ENCODE peak calls at places on chromosome X, in ten cellular contexts. C is esophagus squamous epithelium, I is uterus, A is adrenal gland, O is A673, W is left ventricle myocardium inferior, H is sigmoid colon, G is thoracic aorta, U is K562, N is spleen. X is an unnamed sample. For H3K4me1, the result is how much of the 10 kb centered on the place peaks cover.

GRCh38 chrX:112008724-112009123 is 73.9 kb downstream of the TRPC5 start:
- DNase-seq in G (no peak), C (no peak), U (no peak), O (no peak), A (no peak), W (no peak), H (no peak), N (no peak), I (no peak), X (no peak)

GRCh38 chrX:72062890-72063289 is 68.8 kb downstream of the RTL5 start:
- DNase-seq in O (no peak), C (no peak), H (peak), A (peak), N (no peak), U (no peak), I (peak), W (peak), G (no peak), X (no peak)

GRCh38 chrX:11768039-11768438 is 10.0 kb downstream of the MSL3 start:
- DNase-seq in N (no peak), C (no peak), U (no peak), W (no peak), G (no peak), I (no peak), H (no peak), O (no peak), A (no peak), X (no peak)

GRCh38 chrX:55161581-55161980 is 58.6 kb upstream of the PAGE5 start:
- DNase-seq in W (no peak), O (no peak), A (no peak), U (no peak), N (no peak), C (no peak), G (no peak), H (no peak), I (no peak), X (no peak)

GRCh38 chrX:8090482-8090881 is 80.6 kb downstream of the VCX2 start:
- DNase-seq in O (no peak), W (no peak), A (no peak), C (no peak), N (no peak), I (no peak), G (no peak), H (no peak), U (no peak), X (no peak)

GRCh38 chrX:95764972-95765451 is 919.6 kb upstream of the DIAPH2 start:
- DNase-seq in N (no peak), W (no peak), C (no peak), G (no peak), O (peak), A (peak), U (peak), H (no peak), I (no peak), X (peak)

GRCh38 chrX:150696264-150696789 is 3.1 kb downstream of the MTMR1 start:
- DNase-seq in O (no peak), H (no peak), W (no peak), A (no peak), C (no peak), G (no peak), U (no peak), I (no peak), N (no peak), X (no peak)

GRCh38 chrX:460116-460515 is 73.4 kb upstream of the PPP2R3B start:
- DNase-seq in A (no peak), N (peak), I (no peak), W (no peak), O (no peak), G (no peak), H (no peak), C (no peak), U (no peak), X (no peak)

GRCh38 chrX:103254921-103255455 is at the start of gene TCEAL8:
- DNase-seq in I (peak), C (peak), A (peak), O (peak), U (peak), H (peak), G (peak), N (peak), W (peak), X (peak)

GRCh38 chrX:11398139-11398538 is 104.9 kb downstream of the AMELX start:
- DNase-seq in N (no peak), I (no peak), O (no peak), H (no peak), W (no peak), U (no peak), G (no peak), A (no peak), C (no peak), X (no peak)

GRCh38 chrX:16087081-16087480 is 36.3 kb upstream of the GRPR start:
- DNase-seq in I (no peak), H (no peak), N (no peak), U (no peak), G (no peak), A (no peak), O (peak), W (no peak), C (no peak), X (no peak)

GRCh38 chrX:6184900-6185515 is 43.7 kb downstream of the NLGN4X start:
- DNase-seq in A (no peak), O (peak), H (no peak), G (no peak), C (no peak), N (no peak), I (no peak), W (no peak), U (no peak), X (no peak)

GRCh38 chrX:74420194-74421035 is 878 bp upstream of the SLC16A2 start:
- DNase-seq in I (peak), U (no peak), O (peak), G (peak), H (peak), W (peak), C (no peak), N (peak), A (peak), X (peak)

GRCh38 chrX:110992611-110993010 is 103.4 kb upstream of the PAK3 start:
- DNase-seq in A (no peak), C (no peak), N (no peak), H (no peak), W (no peak), O (peak), U (peak), I (no peak), G (no peak), X (no peak)

GRCh38 chrX:39809326-39809725 is 288.4 kb downstream of the BCOR start:
- DNase-seq in O (no peak), I (no peak), G (no peak), C (no peak), U (no peak), W (no peak), N (no peak), A (peak), H (no peak), X (no peak)

GRCh38 chrX:40006025-40007017 is 91.4 kb downstream of the BCOR start:
- DNase-seq in H (no peak), W (peak), C (no peak), A (peak), N (peak), I (peak), G (no peak), U (no peak), O (no peak), X (no peak)

GRCh38 chrX:48645669-48646068 is 37.9 kb upstream of the WAS start:
- DNase-seq in W (no peak), A (no peak), H (peak), O (no peak), N (no peak), C (no peak), U (no peak), G (no peak), I (no peak), X (no peak)

GRCh38 chrX:139495324-139495723 is 35.2 kb upstream of the F9 start:
- DNase-seq in G (no peak), N (no peak), H (no peak), A (no peak), I (no peak), W (no peak), U (no peak), O (no peak), C (no peak), X (no peak)

GRCh38 chrX:118508690-118509089 is 13.1 kb downstream of the DOCK11 start:
- DNase-seq in H (no peak), A (no peak), G (no peak), I (no peak), O (no peak), N (no peak), W (no peak), C (no peak), U (no peak), X (no peak)

GRCh38 chrX:49061916-49062315 is 3.1 kb downstream of the CCDC120 start:
- DNase-seq in H (no peak), O (no peak), U (no peak), W (no peak), A (no peak), N (no peak), I (no peak), G (no peak), C (no peak), X (no peak)

GRCh38 chrX:111568356-111568755 is 56.9 kb downstream of the SERTM2 start:
- DNase-seq in C (no peak), A (no peak), H (no peak), W (no peak), I (no peak), O (peak), N (no peak), G (no peak), U (peak), X (no peak)

GRCh38 chrX:71543316-71543715 is 10.4 kb downstream of the OGT start:
- DNase-seq in O (peak), U (no peak), C (no peak), A (peak), G (no peak), H (no peak), I (no peak), W (no peak), N (no peak), X (no peak)

DNA sequence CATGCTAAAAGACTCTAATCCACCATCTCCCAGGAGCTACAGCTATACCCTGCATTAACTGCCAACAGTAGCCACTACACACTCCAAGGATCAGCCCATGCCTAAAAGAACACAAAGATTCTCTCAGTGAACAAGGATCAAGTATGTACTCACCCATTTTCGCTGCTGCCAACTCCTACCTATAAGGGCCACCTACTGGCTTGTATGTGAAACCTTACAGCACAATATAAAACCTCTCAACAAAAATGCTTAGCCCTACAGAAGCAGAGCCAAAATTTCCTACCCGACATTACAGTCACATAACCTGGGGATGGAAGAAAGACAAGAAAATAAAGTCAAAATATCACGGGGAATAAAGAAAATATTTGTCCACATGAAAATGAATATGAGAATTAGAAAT is 562.8 kb upstream of the POU3F4 start:
- DNase-seq in C (no peak), N (no peak), W (no peak), G (no peak), I (no peak), A (no peak), U (no peak), O (no peak), H (no peak), X (no peak)
- H3K4me1 ChIP-seq in C (under half), N (under half), W (under half), G (under half), I (under half), A (under half), U (under half), O (under half), H (under half), X (under half)

DNA sequence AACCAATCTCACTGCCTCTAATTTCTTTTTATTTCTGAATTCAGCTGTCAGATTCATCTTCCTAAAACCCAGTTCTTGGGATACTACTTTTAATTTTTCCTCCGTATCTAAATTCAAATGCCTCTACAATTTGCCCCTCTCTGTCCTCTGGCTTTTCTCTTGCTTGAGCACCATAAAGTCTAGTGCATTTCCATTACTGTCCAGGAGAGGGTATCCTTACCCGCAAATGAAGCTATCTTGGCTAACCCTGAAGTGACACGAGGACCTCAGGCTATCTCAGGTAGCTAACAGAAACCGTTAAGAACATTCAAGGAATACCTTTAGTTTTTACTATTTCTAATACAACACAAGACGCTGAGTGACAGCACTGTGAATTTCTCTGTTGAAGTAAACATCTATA is 49.4 kb upstream of the PRR32 start:
- DNase-seq in G (no peak), O (peak), A (peak), U (peak), I (no peak), W (no peak), H (no peak), C (no peak), N (no peak), X (no peak)
- TF ChIP-seq CTCF in G (peak), O (peak), A (peak), U (no peak), I (no peak), W (peak), H (peak), C (no peak), N (peak), X (no peak)

DNA sequence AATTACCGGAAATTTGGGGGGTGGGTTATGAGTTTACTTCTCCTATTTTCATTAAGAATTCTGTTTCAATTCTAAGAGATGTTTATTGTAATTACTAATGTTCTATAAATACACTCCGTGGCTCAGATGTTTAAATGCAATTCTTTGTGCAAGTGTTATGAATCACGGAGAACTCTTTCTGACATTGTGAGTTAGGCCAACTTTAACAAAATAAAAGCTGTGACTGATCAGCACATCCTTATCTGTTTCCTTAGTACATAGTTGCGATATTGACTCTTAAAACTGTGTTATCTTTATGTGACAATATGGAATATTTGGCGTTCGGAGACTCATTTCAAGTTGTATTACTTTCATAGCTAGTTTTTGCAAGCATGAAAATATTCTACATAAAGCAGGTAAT is 902 bp downstream of the KLHL4 start:
- DNase-seq in A (no peak), C (no peak), N (no peak), W (no peak), G (no peak), I (no peak), H (no peak), U (no peak), O (no peak), X (no peak)
- H3K27ac ChIP-seq in A (peak), C (no peak), N (peak), W (peak), G (no peak), I (peak), H (peak), U (no peak), O (no peak), X (no peak)

DNA sequence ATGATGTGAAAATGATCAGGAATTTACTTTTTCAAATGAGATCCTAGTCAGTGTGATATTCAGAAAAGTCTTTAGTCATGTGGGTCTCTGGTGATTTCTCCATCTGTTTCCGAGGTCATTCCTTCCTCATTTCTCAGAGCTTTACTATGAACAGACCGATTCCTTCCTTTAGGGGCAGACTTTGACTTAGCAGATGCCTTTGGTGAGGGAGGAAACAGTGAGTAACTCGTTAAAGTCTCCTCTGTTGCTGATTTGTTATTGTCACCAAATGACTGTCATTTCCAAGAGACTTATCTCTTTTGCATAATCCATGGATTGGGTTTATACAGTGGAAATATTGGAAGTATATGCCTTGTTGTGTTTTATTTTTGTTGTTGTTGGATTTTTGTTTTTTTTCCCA is 76.2 kb upstream of the CD99 start:
- DNase-seq in I (no peak), G (no peak), U (peak), C (no peak), O (peak), A (no peak), W (no peak), H (no peak), N (no peak), X (no peak)
- H3K4me1 ChIP-seq in I (under half), G (under half), U (under half), C (under half), O (under half), A (under half), W (under half), H (under half), N (under half), X (under half)

DNA sequence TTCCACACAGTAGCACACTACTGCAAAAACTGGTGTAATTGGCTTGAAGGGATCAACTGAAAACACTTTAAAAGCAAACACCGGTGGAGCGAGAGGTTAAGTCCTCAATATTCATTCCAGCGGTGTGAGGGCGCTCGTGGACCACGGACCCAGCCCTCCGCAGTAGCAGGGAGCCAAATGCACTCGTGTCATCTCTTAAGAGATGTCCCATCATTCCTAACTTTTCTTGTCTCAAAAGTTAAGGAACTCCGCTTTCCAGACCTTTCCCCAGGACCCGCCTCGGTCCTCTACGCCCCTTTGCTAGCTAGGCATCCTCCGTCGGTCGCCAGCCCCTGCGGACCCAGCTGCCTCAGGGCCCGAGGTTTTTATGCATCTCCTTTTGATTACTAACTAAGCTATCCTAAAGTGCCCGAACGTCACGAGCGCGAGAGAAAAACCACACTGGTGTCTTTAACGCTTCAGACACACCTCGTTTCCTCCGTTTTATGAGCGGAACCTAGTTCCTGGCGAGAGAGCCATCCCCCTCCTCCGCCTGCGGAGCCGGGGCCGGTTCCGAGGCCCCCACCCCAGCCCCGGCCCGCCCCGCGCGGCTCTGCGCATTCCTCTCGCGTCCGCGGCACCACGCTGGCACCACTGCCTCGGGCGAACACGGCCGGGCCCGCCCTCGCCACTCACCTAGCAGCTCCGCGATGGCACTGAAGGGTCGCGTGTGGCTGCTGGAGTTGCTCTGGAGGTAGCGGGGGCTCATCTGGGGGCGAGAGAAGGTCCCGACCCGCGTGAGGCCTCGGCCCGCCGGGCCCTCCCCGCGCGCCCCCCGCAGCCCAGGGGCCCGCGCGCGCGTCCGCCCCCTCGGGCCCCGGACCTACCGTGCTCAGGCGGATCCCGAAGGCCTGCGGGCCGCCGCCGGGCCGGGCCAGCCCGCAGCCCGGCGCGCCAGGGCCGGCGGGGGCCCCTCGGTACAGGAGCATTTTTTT is 723 bp downstream of the MORC4 start:
- DNase-seq in G (no peak), W (peak), O (peak), I (peak), U (peak), A (peak), N (peak), C (no peak), H (peak), X (peak)
- TF ChIP-seq CTCF in G (peak), W (peak), O (peak), I (peak), U (peak), A (peak), N (no peak), C (no peak), H (peak), X (peak)